ENCODE peak calls at places on chromosomes 6 and 20, in five cellular contexts. One of them, this sample, is unnamed.

GRCh38 chr20:23133560-23133998 is 47.5 kb upstream of the CD93 start:
- DNase-seq in GM12865: no peak
- DNase-seq in left lung: no peak
- DNase-seq in choroid plexus epithelial cell: no peak
- DNase-seq in GM20000: no peak
- DNase-seq in this sample: no peak

GRCh38 chr6:132819405-132820145 is 5.2 kb downstream of the RPS12 start:
- DNase-seq in GM12865: peak; percentile 60
- DNase-seq in left lung: no peak
- DNase-seq in choroid plexus epithelial cell: no peak
- DNase-seq in GM20000: no peak
- DNase-seq in this sample: no peak

GRCh38 chr20:62030834-62031434 is 34.7 kb downstream of the TAF4 start:
- DNase-seq in GM12865: peak; percentile 74
- DNase-seq in left lung: peak; percentile 54
- DNase-seq in choroid plexus epithelial cell: no peak
- DNase-seq in GM20000: peak; percentile 79
- DNase-seq in this sample: no peak

GRCh38 chr6:52375780-52376556 is 14.0 kb downstream of the PAQR8 start:
- DNase-seq in GM12865: no peak
- DNase-seq in left lung: no peak
- DNase-seq in choroid plexus epithelial cell: no peak
- DNase-seq in GM20000: no peak
- DNase-seq in this sample: no peak

GRCh38 chr6:108453601-108454157 is 107.0 kb upstream of the FOXO3 start:
- DNase-seq in GM12865: peak; percentile 26
- DNase-seq in left lung: no peak
- DNase-seq in choroid plexus epithelial cell: peak; percentile 96
- DNase-seq in GM20000: no peak
- DNase-seq in this sample: peak; percentile 92

GRCh38 chr6:127938701-127939100 is 37.8 kb upstream of the THEMIS start:
- DNase-seq in GM12865: no peak
- DNase-seq in left lung: no peak
- DNase-seq in choroid plexus epithelial cell: peak; percentile 66
- DNase-seq in GM20000: no peak
- DNase-seq in this sample: peak; percentile 52

GRCh38 chr6:15626878-15627683 is 35.7 kb downstream of the DTNBP1 start:
- DNase-seq in GM12865: no peak
- DNase-seq in left lung: no peak
- DNase-seq in choroid plexus epithelial cell: peak; percentile 49
- DNase-seq in GM20000: no peak
- DNase-seq in this sample: no peak

GRCh38 chr6:33915134-33915533 is 111.3 kb upstream of the MLN start:
- DNase-seq in GM12865: peak; percentile 11
- DNase-seq in left lung: no peak
- DNase-seq in choroid plexus epithelial cell: peak; percentile 6
- DNase-seq in GM20000: no peak
- DNase-seq in this sample: no peak

GRCh38 chr6:79468587-79468986 is 68.6 kb downstream of the LCA5 start:
- DNase-seq in GM12865: no peak
- DNase-seq in left lung: no peak
- DNase-seq in choroid plexus epithelial cell: no peak
- DNase-seq in GM20000: no peak
- DNase-seq in this sample: no peak

GRCh38 chr20:54335299-54335698 is 127.4 kb downstream of the PFDN4 start:
- DNase-seq in GM12865: no peak
- DNase-seq in left lung: no peak
- DNase-seq in choroid plexus epithelial cell: peak; percentile 18
- DNase-seq in GM20000: no peak
- DNase-seq in this sample: peak; percentile 22
- TF ChIP-seq CTCF in GM12865: no peak
- TF ChIP-seq CTCF in left lung: no peak
- TF ChIP-seq CTCF in choroid plexus epithelial cell: no peak
- TF ChIP-seq CTCF in GM20000: no peak
- TF ChIP-seq CTCF in this sample: no peak

DNA sequence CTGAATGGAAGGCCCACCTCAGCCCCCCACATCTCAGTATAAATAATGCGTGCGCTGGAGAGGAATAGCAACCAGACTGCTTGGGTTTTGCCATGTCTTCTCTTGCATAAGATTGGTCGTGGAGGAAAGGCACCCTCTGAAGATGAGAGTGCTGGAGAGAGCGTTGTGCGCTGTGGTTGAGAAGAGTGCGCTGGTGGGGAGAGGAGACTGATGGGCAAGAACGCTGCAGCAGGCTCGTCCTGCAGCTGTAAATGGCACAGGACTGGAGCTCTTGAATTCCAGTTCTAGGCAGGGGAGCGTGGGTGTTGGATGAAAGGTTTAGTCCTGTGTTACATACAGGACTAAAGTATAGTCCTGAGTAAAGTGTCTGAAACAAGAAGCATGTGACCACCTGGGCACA is 51.5 kb downstream of the RPRD1B start:
- DNase-seq in GM12865: no peak
- DNase-seq in left lung: no peak
- DNase-seq in choroid plexus epithelial cell: no peak
- DNase-seq in GM20000: no peak
- DNase-seq in this sample: no peak
- TF ChIP-seq CTCF in GM12865: no peak
- TF ChIP-seq CTCF in left lung: no peak
- TF ChIP-seq CTCF in choroid plexus epithelial cell: no peak
- TF ChIP-seq CTCF in GM20000: no peak
- TF ChIP-seq CTCF in this sample: no peak

GRCh38 chr6:89239338-89239737 is 22.2 kb upstream of the GABRR1 start:
- DNase-seq in GM12865: peak; percentile 52
- DNase-seq in left lung: no peak
- DNase-seq in choroid plexus epithelial cell: peak; percentile 23
- DNase-seq in GM20000: peak; percentile 55
- DNase-seq in this sample: no peak
- TF ChIP-seq CTCF in GM12865: peak; percentile 45
- TF ChIP-seq CTCF in left lung: no peak
- TF ChIP-seq CTCF in choroid plexus epithelial cell: peak; percentile 58
- TF ChIP-seq CTCF in GM20000: no peak
- TF ChIP-seq CTCF in this sample: peak; percentile 60

GRCh38 chr6:104955927-104956662 is 812 bp upstream of the LIN28B start:
- DNase-seq in GM12865: no peak
- DNase-seq in left lung: no peak
- DNase-seq in choroid plexus epithelial cell: no peak
- DNase-seq in GM20000: no peak
- DNase-seq in this sample: no peak
- TF ChIP-seq CTCF in GM12865: no peak
- TF ChIP-seq CTCF in left lung: no peak
- TF ChIP-seq CTCF in choroid plexus epithelial cell: no peak
- TF ChIP-seq CTCF in GM20000: no peak
- TF ChIP-seq CTCF in this sample: no peak

GRCh38 chr6:136582702-136583471 is 32.7 kb upstream of the MAP7 start:
- DNase-seq in GM12865: no peak
- DNase-seq in left lung: no peak
- DNase-seq in choroid plexus epithelial cell: peak; percentile 95
- DNase-seq in GM20000: no peak
- DNase-seq in this sample: peak; percentile 54
- TF ChIP-seq CTCF in GM12865: peak; percentile 26
- TF ChIP-seq CTCF in left lung: peak; percentile 40
- TF ChIP-seq CTCF in choroid plexus epithelial cell: peak; percentile 54
- TF ChIP-seq CTCF in GM20000: no peak
- TF ChIP-seq CTCF in this sample: peak; percentile 39

This sample was measured in brain microvascular endothelial cell.